ENCODE peak calls at places on chromosomes 13 and 19, in four cellular contexts. One of them, this sample, is unnamed.

GRCh38 chr19:13010038-13010991 is 15.0 kb downstream of the NFIX start:
- DNase-seq in thyroid gland: no peak
- DNase-seq in hepatic stellate cell: no peak
- DNase-seq in fibroblast of lung: no peak
- DNase-seq in this sample: no peak

GRCh38 chr19:19448238-19448544 is 42.7 kb downstream of the GATAD2A start:
- DNase-seq in thyroid gland: peak
- DNase-seq in hepatic stellate cell: no peak
- DNase-seq in fibroblast of lung: no peak
- DNase-seq in this sample: no peak

GRCh38 chr13:25869941-25870340 is 181.9 kb downstream of the SHISA2 start:
- DNase-seq in thyroid gland: no peak
- DNase-seq in hepatic stellate cell: no peak
- DNase-seq in fibroblast of lung: no peak
- DNase-seq in this sample: no peak

GRCh38 chr13:32116210-32116609 is 84.6 kb downstream of the FRY start:
- DNase-seq in thyroid gland: no peak
- DNase-seq in hepatic stellate cell: no peak
- DNase-seq in fibroblast of lung: peak
- DNase-seq in this sample: no peak

GRCh38 chr19:8367327-8368001 is 3.5 kb downstream of the ANGPTL4 start:
- DNase-seq in thyroid gland: peak
- DNase-seq in hepatic stellate cell: peak
- DNase-seq in fibroblast of lung: peak
- DNase-seq in this sample: peak

GRCh38 chr19:5680083-5680436 is 256 bp downstream of the MICOS13 start:
- DNase-seq in thyroid gland: peak
- DNase-seq in hepatic stellate cell: peak
- DNase-seq in fibroblast of lung: no peak
- DNase-seq in this sample: peak

GRCh38 chr13:92976657-92977056 is 249.9 kb upstream of the GPC6 start:
- DNase-seq in thyroid gland: no peak
- DNase-seq in hepatic stellate cell: no peak
- DNase-seq in fibroblast of lung: no peak
- DNase-seq in this sample: no peak

GRCh38 chr19:8811315-8812172 is 20.6 kb downstream of the ZNF558 start:
- DNase-seq in thyroid gland: no peak
- DNase-seq in hepatic stellate cell: no peak
- DNase-seq in fibroblast of lung: peak
- DNase-seq in this sample: peak

GRCh38 chr13:113184568-113185440 is 23.7 kb downstream of the PCID2 start:
- DNase-seq in thyroid gland: no peak
- DNase-seq in hepatic stellate cell: no peak
- DNase-seq in fibroblast of lung: no peak
- DNase-seq in this sample: no peak

GRCh38 chr19:48111280-48111679 is 663 bp upstream of the PLA2G4C start:
- DNase-seq in thyroid gland: no peak
- DNase-seq in hepatic stellate cell: no peak
- DNase-seq in fibroblast of lung: no peak
- DNase-seq in this sample: no peak

GRCh38 chr13:50006426-50007135 is 8.7 kb upstream of the KCNRG start:
- DNase-seq in thyroid gland: no peak
- DNase-seq in hepatic stellate cell: no peak
- DNase-seq in fibroblast of lung: peak
- DNase-seq in this sample: peak

GRCh38 chr13:31878955-31879354 is 139.6 kb downstream of the RXFP2 start:
- DNase-seq in thyroid gland: no peak
- DNase-seq in hepatic stellate cell: no peak
- DNase-seq in fibroblast of lung: no peak
- DNase-seq in this sample: no peak

GRCh38 chr13:113110048-113110851 is 4.7 kb downstream of the F7 start:
- DNase-seq in thyroid gland: no peak
- DNase-seq in hepatic stellate cell: no peak
- DNase-seq in fibroblast of lung: peak
- DNase-seq in this sample: peak

GRCh38 chr19:38538793-38539528 is 78.8 kb downstream of the MAP4K1 start:
- DNase-seq in thyroid gland: no peak
- DNase-seq in hepatic stellate cell: no peak
- DNase-seq in fibroblast of lung: peak
- DNase-seq in this sample: no peak

GRCh38 chr13:66508153-66508909 is 721.8 kb downstream of the PCDH9 start:
- DNase-seq in thyroid gland: no peak
- DNase-seq in hepatic stellate cell: no peak
- DNase-seq in fibroblast of lung: peak
- DNase-seq in this sample: peak

GRCh38 chr13:111623170-111623569 is 302.7 kb downstream of the TEX29 start:
- DNase-seq in thyroid gland: no peak
- DNase-seq in hepatic stellate cell: no peak
- DNase-seq in fibroblast of lung: no peak
- DNase-seq in this sample: no peak

This sample was measured in adipocyte.